ENCODE peak calls at places on chromosome 21, in nine cellular contexts. One of them, this sample, is unnamed.

GRCh38 chr21:17466166-17466565 is 46.7 kb upstream of the CXADR start:
- DNase-seq in body of pancreas: no peak
- DNase-seq in IMR-90: peak; percentile 83
- DNase-seq in ovary: no peak
- DNase-seq in esophagus squamous epithelium: no peak
- DNase-seq in WERI-Rb-1: no peak
- DNase-seq in gastrocnemius medialis: no peak
- DNase-seq in psoas muscle: no peak
- DNase-seq in tibial nerve: no peak
- DNase-seq in this sample: no peak

GRCh38 chr21:37055271-37055855 is 17.5 kb downstream of the PIGP start:
- DNase-seq in WERI-Rb-1: no peak
- DNase-seq in ovary: no peak
- DNase-seq in gastrocnemius medialis: no peak
- DNase-seq in psoas muscle: no peak
- DNase-seq in tibial nerve: no peak
- DNase-seq in body of pancreas: no peak
- DNase-seq in IMR-90: no peak
- DNase-seq in esophagus squamous epithelium: no peak
- DNase-seq in this sample: no peak

GRCh38 chr21:37220433-37220980 is 46.6 kb downstream of the VPS26C start:
- DNase-seq in esophagus squamous epithelium: no peak
- DNase-seq in ovary: peak; percentile 38
- DNase-seq in psoas muscle: no peak
- DNase-seq in gastrocnemius medialis: no peak
- DNase-seq in WERI-Rb-1: peak; percentile 64
- DNase-seq in tibial nerve: peak; percentile 20
- DNase-seq in body of pancreas: peak; percentile 28
- DNase-seq in IMR-90: peak; percentile 50
- DNase-seq in this sample: no peak

GRCh38 chr21:31124005-31124404 is 85.7 kb upstream of the KRTAP19-8 start:
- DNase-seq in body of pancreas: no peak
- DNase-seq in esophagus squamous epithelium: no peak
- DNase-seq in gastrocnemius medialis: no peak
- DNase-seq in ovary: no peak
- DNase-seq in psoas muscle: no peak
- DNase-seq in tibial nerve: no peak
- DNase-seq in WERI-Rb-1: no peak
- DNase-seq in IMR-90: no peak
- DNase-seq in this sample: no peak

GRCh38 chr21:42187976-42188653 is 30.8 kb upstream of the ABCG1 start:
- DNase-seq in gastrocnemius medialis: peak; percentile 38
- DNase-seq in body of pancreas: peak; percentile 29
- DNase-seq in esophagus squamous epithelium: no peak
- DNase-seq in tibial nerve: peak; percentile 43
- DNase-seq in IMR-90: no peak
- DNase-seq in ovary: no peak
- DNase-seq in WERI-Rb-1: no peak
- DNase-seq in psoas muscle: no peak
- DNase-seq in this sample: no peak

GRCh38 chr21:36325373-36326010 is 5.5 kb downstream of the MORC3 start:
- DNase-seq in tibial nerve: no peak
- DNase-seq in psoas muscle: no peak
- DNase-seq in WERI-Rb-1: no peak
- DNase-seq in body of pancreas: no peak
- DNase-seq in gastrocnemius medialis: no peak
- DNase-seq in esophagus squamous epithelium: no peak
- DNase-seq in ovary: no peak
- DNase-seq in IMR-90: peak; percentile 42
- DNase-seq in this sample: no peak

GRCh38 chr21:41576010-41576615 is 68.2 kb upstream of the TMPRSS2 start:
- DNase-seq in tibial nerve: no peak
- DNase-seq in gastrocnemius medialis: no peak
- DNase-seq in psoas muscle: no peak
- DNase-seq in IMR-90: no peak
- DNase-seq in ovary: no peak
- DNase-seq in WERI-Rb-1: no peak
- DNase-seq in body of pancreas: peak; percentile 65
- DNase-seq in esophagus squamous epithelium: no peak
- DNase-seq in this sample: no peak

GRCh38 chr21:17709266-17709611 is 96.5 kb upstream of the BTG3 start:
- DNase-seq in gastrocnemius medialis: no peak
- DNase-seq in IMR-90: no peak
- DNase-seq in tibial nerve: no peak
- DNase-seq in body of pancreas: no peak
- DNase-seq in esophagus squamous epithelium: no peak
- DNase-seq in WERI-Rb-1: no peak
- DNase-seq in psoas muscle: no peak
- DNase-seq in ovary: no peak
- DNase-seq in this sample: no peak

GRCh38 chr21:31225713-31226112 is 118.3 kb downstream of the TIAM1 start:
- DNase-seq in WERI-Rb-1: no peak
- DNase-seq in psoas muscle: no peak
- DNase-seq in esophagus squamous epithelium: no peak
- DNase-seq in gastrocnemius medialis: no peak
- DNase-seq in tibial nerve: no peak
- DNase-seq in IMR-90: no peak
- DNase-seq in body of pancreas: no peak
- DNase-seq in ovary: no peak
- DNase-seq in this sample: no peak

GRCh38 chr21:26686278-26686677 is 113.2 kb upstream of the CYYR1 start:
- DNase-seq in body of pancreas: peak; percentile 21
- DNase-seq in gastrocnemius medialis: no peak
- DNase-seq in ovary: no peak
- DNase-seq in WERI-Rb-1: no peak
- DNase-seq in psoas muscle: no peak
- DNase-seq in esophagus squamous epithelium: no peak
- DNase-seq in IMR-90: peak; percentile 44
- DNase-seq in tibial nerve: no peak
- DNase-seq in this sample: no peak

GRCh38 chr21:36150192-36150711 is 6.4 kb upstream of the DOP1B start:
- DNase-seq in esophagus squamous epithelium: no peak
- DNase-seq in psoas muscle: peak; percentile 27
- DNase-seq in gastrocnemius medialis: no peak
- DNase-seq in ovary: no peak
- DNase-seq in tibial nerve: peak; percentile 41
- DNase-seq in body of pancreas: no peak
- DNase-seq in WERI-Rb-1: no peak
- DNase-seq in IMR-90: peak; percentile 54
- DNase-seq in this sample: no peak

GRCh38 chr21:31372176-31372765 is 28.2 kb upstream of the TIAM1 start:
- DNase-seq in esophagus squamous epithelium: no peak
- DNase-seq in psoas muscle: no peak
- DNase-seq in WERI-Rb-1: no peak
- DNase-seq in body of pancreas: no peak
- DNase-seq in IMR-90: no peak
- DNase-seq in tibial nerve: no peak
- DNase-seq in ovary: no peak
- DNase-seq in gastrocnemius medialis: no peak
- DNase-seq in this sample: no peak

DNA sequence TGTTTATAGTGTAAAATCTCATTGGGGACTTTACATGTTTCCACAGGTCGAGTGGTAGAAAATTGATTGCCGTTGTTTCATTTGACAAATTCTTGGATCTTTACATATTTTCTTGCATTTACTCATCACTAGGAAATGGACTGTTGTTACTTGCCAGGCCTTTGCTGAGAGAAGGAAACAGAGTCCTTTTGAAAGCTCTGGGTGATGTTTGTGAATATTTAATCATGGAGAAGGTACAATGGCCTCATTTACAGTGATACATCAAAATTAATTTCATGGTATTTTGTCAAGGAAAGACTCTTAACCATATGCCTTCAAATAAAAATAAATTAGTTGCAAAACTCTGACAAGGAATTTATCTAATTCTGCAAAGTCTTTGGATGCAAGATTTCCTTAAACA is 198.0 kb downstream of the GRIK1 start:
- DNase-seq in body of pancreas: no peak
- DNase-seq in tibial nerve: no peak
- DNase-seq in ovary: no peak
- DNase-seq in gastrocnemius medialis: no peak
- DNase-seq in IMR-90: no peak
- DNase-seq in esophagus squamous epithelium: no peak
- DNase-seq in psoas muscle: no peak
- DNase-seq in WERI-Rb-1: no peak
- DNase-seq in this sample: no peak
- H3K4me3 ChIP-seq in body of pancreas: no peak overlapping the region
- H3K4me3 ChIP-seq in tibial nerve: no peak overlapping the region
- H3K4me3 ChIP-seq in ovary: no peak overlapping the region
- H3K4me3 ChIP-seq in gastrocnemius medialis: no peak overlapping the region
- H3K4me3 ChIP-seq in IMR-90: no peak overlapping the region
- H3K4me3 ChIP-seq in esophagus squamous epithelium: no peak overlapping the region
- H3K4me3 ChIP-seq in psoas muscle: no peak overlapping the region
- H3K4me3 ChIP-seq in WERI-Rb-1: no peak overlapping the region
- H3K4me3 ChIP-seq in this sample: no peak overlapping the region

DNA sequence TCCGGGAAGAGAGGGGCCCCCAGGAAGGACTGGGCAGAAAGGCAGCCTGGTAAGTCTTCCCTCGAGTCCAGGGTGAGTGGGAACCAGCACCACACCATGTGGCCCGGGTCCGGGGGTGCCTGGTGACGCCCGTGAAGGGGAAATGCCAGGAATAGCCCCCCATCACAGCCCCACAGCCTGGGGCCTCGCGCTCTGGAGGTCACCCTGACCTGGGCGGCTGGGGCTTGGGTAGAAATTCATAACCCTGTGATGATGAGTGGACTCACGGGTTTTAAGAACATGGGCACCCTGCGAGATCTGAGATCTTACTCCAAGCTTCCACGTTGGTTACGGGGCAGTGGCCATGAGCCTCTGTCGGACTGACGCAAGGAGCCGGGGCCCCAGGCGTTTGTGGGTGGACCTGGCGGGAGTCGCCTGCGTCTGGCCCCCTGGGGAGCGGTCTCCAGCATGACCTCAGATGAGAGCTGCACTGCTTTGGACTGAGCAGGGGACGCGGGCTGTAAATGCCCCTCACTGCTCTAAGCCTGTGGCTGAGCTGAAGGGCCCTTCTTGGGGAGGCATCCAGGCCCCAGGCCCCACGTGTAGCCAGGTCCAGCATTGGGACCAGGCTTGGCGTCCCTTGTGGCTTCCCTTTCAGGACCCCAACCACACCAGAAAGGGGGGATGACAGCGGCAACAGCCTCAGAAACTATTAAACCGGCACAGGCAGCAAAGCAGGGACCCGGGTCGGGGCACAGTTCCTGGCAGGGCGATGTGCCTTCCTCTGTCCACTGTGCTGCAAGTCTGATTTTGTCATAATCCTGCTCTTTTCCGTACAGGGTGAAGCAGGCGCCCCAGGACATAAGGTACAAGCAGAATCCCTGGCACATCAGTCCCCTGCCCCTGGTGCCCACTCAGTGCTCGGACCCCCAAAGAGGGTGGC is 60.0 kb downstream of the SLC19A1 start:
- DNase-seq in body of pancreas: no peak
- DNase-seq in IMR-90: no peak
- DNase-seq in WERI-Rb-1: no peak
- DNase-seq in gastrocnemius medialis: no peak
- DNase-seq in psoas muscle: peak; percentile 12
- DNase-seq in esophagus squamous epithelium: no peak
- DNase-seq in tibial nerve: no peak
- DNase-seq in ovary: no peak
- DNase-seq in this sample: no peak
- H3K27ac ChIP-seq in body of pancreas: no peak overlapping the region
- H3K27ac ChIP-seq in IMR-90: no peak overlapping the region
- H3K27ac ChIP-seq in WERI-Rb-1: no peak overlapping the region
- H3K27ac ChIP-seq in gastrocnemius medialis: no peak overlapping the region
- H3K27ac ChIP-seq in psoas muscle: no peak overlapping the region
- H3K27ac ChIP-seq in esophagus squamous epithelium: no peak overlapping the region
- H3K27ac ChIP-seq in tibial nerve: no peak overlapping the region
- H3K27ac ChIP-seq in ovary: no peak overlapping the region
- H3K27ac ChIP-seq in this sample: no peak overlapping the region

GRCh38 chr21:43329361-43330269 is 97.3 kb downstream of the SIK1 start:
- DNase-seq in gastrocnemius medialis: no peak
- DNase-seq in IMR-90: no peak
- DNase-seq in body of pancreas: no peak
- DNase-seq in psoas muscle: peak; percentile 7
- DNase-seq in esophagus squamous epithelium: no peak
- DNase-seq in WERI-Rb-1: no peak
- DNase-seq in tibial nerve: no peak
- DNase-seq in ovary: no peak
- DNase-seq in this sample: peak; percentile 57
- TF ChIP-seq CTCF in gastrocnemius medialis: no peak
- TF ChIP-seq CTCF in IMR-90: no peak
- TF ChIP-seq CTCF in body of pancreas: no peak
- TF ChIP-seq CTCF in psoas muscle: no peak
- TF ChIP-seq CTCF in esophagus squamous epithelium: no peak
- TF ChIP-seq CTCF in WERI-Rb-1: no peak
- TF ChIP-seq CTCF in tibial nerve: no peak
- TF ChIP-seq CTCF in ovary: no peak
- TF ChIP-seq CTCF in this sample: no peak

GRCh38 chr21:43331111-43331961 is 95.6 kb downstream of the SIK1 start:
- DNase-seq in IMR-90: no peak
- DNase-seq in esophagus squamous epithelium: no peak
- DNase-seq in gastrocnemius medialis: no peak
- DNase-seq in tibial nerve: no peak
- DNase-seq in ovary: no peak
- DNase-seq in psoas muscle: peak; percentile 10
- DNase-seq in WERI-Rb-1: no peak
- DNase-seq in body of pancreas: no peak
- DNase-seq in this sample: peak; percentile 62

GRCh38 chr21:43332872-43333300 is 94.0 kb downstream of the SIK1 start:
- DNase-seq in psoas muscle: no peak
- DNase-seq in gastrocnemius medialis: no peak
- DNase-seq in body of pancreas: no peak
- DNase-seq in IMR-90: peak; percentile 51
- DNase-seq in WERI-Rb-1: no peak
- DNase-seq in ovary: no peak
- DNase-seq in esophagus squamous epithelium: no peak
- DNase-seq in tibial nerve: no peak
- DNase-seq in this sample: peak; percentile 73

GRCh38 chr21:43332461-43332860 is 94.5 kb downstream of the SIK1 start:
- DNase-seq in gastrocnemius medialis: no peak
- DNase-seq in psoas muscle: no peak
- DNase-seq in WERI-Rb-1: no peak
- DNase-seq in esophagus squamous epithelium: no peak
- DNase-seq in tibial nerve: no peak
- DNase-seq in IMR-90: no peak
- DNase-seq in body of pancreas: no peak
- DNase-seq in ovary: no peak
- DNase-seq in this sample: no peak

GRCh38 chr21:43333301-43334062 is 93.4 kb downstream of the SIK1 start:
- DNase-seq in ovary: peak; percentile 70
- DNase-seq in IMR-90: peak; percentile 96
- DNase-seq in WERI-Rb-1: no peak
- DNase-seq in body of pancreas: peak; percentile 55
- DNase-seq in tibial nerve: peak; percentile 31
- DNase-seq in esophagus squamous epithelium: no peak
- DNase-seq in psoas muscle: peak; percentile 69
- DNase-seq in gastrocnemius medialis: no peak
- DNase-seq in this sample: peak; percentile 88

DNA sequence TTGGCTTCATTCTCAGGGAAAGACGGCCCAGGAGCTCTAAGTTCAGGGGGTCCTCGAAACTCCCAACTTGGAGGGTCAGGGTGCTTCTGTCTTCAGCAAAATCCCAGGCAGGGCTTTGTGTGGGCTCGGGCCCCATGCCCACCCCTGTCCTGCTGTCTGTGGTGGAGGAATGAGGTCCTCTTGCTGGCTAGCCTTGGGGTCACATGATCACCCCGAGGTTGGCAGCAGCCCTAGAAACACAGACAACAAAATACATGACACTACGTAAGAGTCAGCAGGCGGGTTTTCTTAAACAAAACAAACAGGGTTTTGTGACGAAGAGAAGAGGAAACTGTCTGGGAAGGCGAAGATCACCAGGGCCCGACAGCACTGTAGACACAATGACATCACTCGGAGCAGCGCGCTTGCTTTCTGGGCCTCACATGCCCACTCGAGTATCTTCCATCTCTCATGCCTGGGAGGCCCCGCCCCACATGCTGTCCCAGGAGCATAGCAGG is 94.9 kb downstream of the SIK1 start:
- DNase-seq in ovary: peak; percentile 84
- DNase-seq in tibial nerve: peak; percentile 58
- DNase-seq in psoas muscle: peak; percentile 18
- DNase-seq in IMR-90: peak; percentile 99
- DNase-seq in gastrocnemius medialis: no peak
- DNase-seq in body of pancreas: peak; percentile 48
- DNase-seq in WERI-Rb-1: no peak
- DNase-seq in esophagus squamous epithelium: no peak
- DNase-seq in this sample: peak; percentile 78
- H3K4me3 ChIP-seq in ovary: no peak overlapping the region
- H3K4me3 ChIP-seq in tibial nerve: no peak overlapping the region
- H3K4me3 ChIP-seq in psoas muscle: no peak overlapping the region
- H3K4me3 ChIP-seq in IMR-90: no peak overlapping the region
- H3K4me3 ChIP-seq in gastrocnemius medialis: no peak overlapping the region
- H3K4me3 ChIP-seq in body of pancreas: no peak overlapping the region
- H3K4me3 ChIP-seq in WERI-Rb-1: no peak overlapping the region
- H3K4me3 ChIP-seq in esophagus squamous epithelium: no peak overlapping the region
- H3K4me3 ChIP-seq in this sample: no peak overlapping the region

This sample was measured in kidney.